ENCODE peak calls at places on chromosomes 2 and 18, in five cellular contexts. One of them, this sample, is unnamed.

GRCh38 chr2:40403233-40403841 is 48.6 kb downstream of the SLC8A1 start:
- DNase-seq in tibial artery: no peak
- DNase-seq in CD8-positive, alpha-beta memory T cell: no peak
- DNase-seq in left ventricle myocardium inferior: no peak
- DNase-seq in tibial nerve: no peak
- DNase-seq in this sample: no peak

GRCh38 chr18:61852496-61852895 is 40.3 kb downstream of the RNF152 start:
- DNase-seq in tibial artery: no peak
- DNase-seq in CD8-positive, alpha-beta memory T cell: no peak
- DNase-seq in left ventricle myocardium inferior: no peak
- DNase-seq in tibial nerve: no peak
- DNase-seq in this sample: no peak

GRCh38 chr2:160345102-160345501 is 145.0 kb upstream of the ITGB6 start:
- DNase-seq in tibial artery: no peak
- DNase-seq in CD8-positive, alpha-beta memory T cell: no peak
- DNase-seq in left ventricle myocardium inferior: no peak
- DNase-seq in tibial nerve: no peak
- DNase-seq in this sample: no peak

GRCh38 chr18:63025251-63025710 is 294.3 kb downstream of the BCL2 start:
- DNase-seq in tibial artery: no peak
- DNase-seq in CD8-positive, alpha-beta memory T cell: no peak
- DNase-seq in left ventricle myocardium inferior: no peak
- DNase-seq in tibial nerve: no peak
- DNase-seq in this sample: peak; percentile 35

GRCh38 chr2:164913640-164914346 is 41.5 kb downstream of the SLC38A11 start:
- DNase-seq in tibial artery: no peak
- DNase-seq in CD8-positive, alpha-beta memory T cell: no peak
- DNase-seq in left ventricle myocardium inferior: no peak
- DNase-seq in tibial nerve: no peak
- DNase-seq in this sample: no peak

GRCh38 chr18:22207022-22207758 is 37.8 kb downstream of the GATA6 start:
- DNase-seq in tibial artery: no peak
- DNase-seq in CD8-positive, alpha-beta memory T cell: no peak
- DNase-seq in left ventricle myocardium inferior: no peak
- DNase-seq in tibial nerve: no peak
- DNase-seq in this sample: no peak

GRCh38 chr2:69961496-69961895 is at the start of gene ASPRV1:
- DNase-seq in tibial artery: peak; percentile 55
- DNase-seq in CD8-positive, alpha-beta memory T cell: no peak
- DNase-seq in left ventricle myocardium inferior: no peak
- DNase-seq in tibial nerve: no peak
- DNase-seq in this sample: no peak

GRCh38 chr18:35573531-35573930 is 8.0 kb upstream of the GALNT1 start:
- DNase-seq in tibial artery: no peak
- DNase-seq in CD8-positive, alpha-beta memory T cell: no peak
- DNase-seq in left ventricle myocardium inferior: no peak
- DNase-seq in tibial nerve: no peak
- DNase-seq in this sample: no peak

GRCh38 chr18:41687138-41687537 is 267.9 kb upstream of the PIK3C3 start:
- DNase-seq in tibial artery: no peak
- DNase-seq in CD8-positive, alpha-beta memory T cell: no peak
- DNase-seq in left ventricle myocardium inferior: no peak
- DNase-seq in tibial nerve: no peak
- DNase-seq in this sample: no peak

GRCh38 chr2:44843641-44844040 is 97.9 kb upstream of the SIX3 start:
- DNase-seq in tibial artery: no peak
- DNase-seq in CD8-positive, alpha-beta memory T cell: no peak
- DNase-seq in left ventricle myocardium inferior: no peak
- DNase-seq in tibial nerve: no peak
- DNase-seq in this sample: no peak

GRCh38 chr2:71894266-71894665 is 253.4 kb downstream of the CYP26B1 start:
- DNase-seq in tibial artery: no peak
- DNase-seq in CD8-positive, alpha-beta memory T cell: no peak
- DNase-seq in left ventricle myocardium inferior: no peak
- DNase-seq in tibial nerve: no peak
- DNase-seq in this sample: no peak

GRCh38 chr2:64657416-64657815 is 3.7 kb upstream of the SERTAD2 start:
- DNase-seq in tibial artery: no peak
- DNase-seq in CD8-positive, alpha-beta memory T cell: no peak
- DNase-seq in left ventricle myocardium inferior: no peak
- DNase-seq in tibial nerve: no peak
- DNase-seq in this sample: no peak

GRCh38 chr2:28292491-28292890 is 100.2 kb upstream of the FOSL2 start:
- DNase-seq in tibial artery: no peak
- DNase-seq in CD8-positive, alpha-beta memory T cell: no peak
- DNase-seq in left ventricle myocardium inferior: no peak
- DNase-seq in tibial nerve: no peak
- DNase-seq in this sample: no peak

GRCh38 chr2:221422516-221423211 is 149.4 kb downstream of the EPHA4 start:
- DNase-seq in tibial artery: no peak
- DNase-seq in CD8-positive, alpha-beta memory T cell: no peak
- DNase-seq in left ventricle myocardium inferior: no peak
- DNase-seq in tibial nerve: no peak
- DNase-seq in this sample: no peak

GRCh38 chr18:60984496-60984895 is 348.7 kb upstream of the CDH20 start:
- DNase-seq in tibial artery: no peak
- DNase-seq in CD8-positive, alpha-beta memory T cell: no peak
- DNase-seq in left ventricle myocardium inferior: no peak
- DNase-seq in tibial nerve: no peak
- DNase-seq in this sample: no peak

GRCh38 chr2:198137733-198138132 is 333.3 kb downstream of the PLCL1 start:
- DNase-seq in tibial artery: no peak
- DNase-seq in CD8-positive, alpha-beta memory T cell: no peak
- DNase-seq in left ventricle myocardium inferior: no peak
- DNase-seq in tibial nerve: no peak
- DNase-seq in this sample: no peak

GRCh38 chr2:3527886-3528785 is 8.8 kb upstream of the ADI1 start:
- DNase-seq in tibial artery: no peak
- DNase-seq in CD8-positive, alpha-beta memory T cell: no peak
- DNase-seq in left ventricle myocardium inferior: no peak
- DNase-seq in tibial nerve: no peak
- DNase-seq in this sample: no peak

GRCh38 chr18:13868501-13869271 is 44.7 kb downstream of the MC5R start:
- DNase-seq in tibial artery: no peak
- DNase-seq in CD8-positive, alpha-beta memory T cell: no peak
- DNase-seq in left ventricle myocardium inferior: no peak
- DNase-seq in tibial nerve: no peak
- DNase-seq in this sample: no peak

GRCh38 chr2:168577885-168578284 is 121.8 kb downstream of the CERS6 start:
- DNase-seq in tibial artery: no peak
- DNase-seq in CD8-positive, alpha-beta memory T cell: no peak
- DNase-seq in left ventricle myocardium inferior: no peak
- DNase-seq in tibial nerve: no peak
- DNase-seq in this sample: no peak

GRCh38 chr2:168571061-168571460 is 115.0 kb downstream of the CERS6 start:
- DNase-seq in tibial artery: no peak
- DNase-seq in CD8-positive, alpha-beta memory T cell: no peak
- DNase-seq in left ventricle myocardium inferior: no peak
- DNase-seq in tibial nerve: no peak
- DNase-seq in this sample: no peak

GRCh38 chr2:168574856-168575630 is 119.0 kb downstream of the CERS6 start:
- DNase-seq in tibial artery: no peak
- DNase-seq in CD8-positive, alpha-beta memory T cell: no peak
- DNase-seq in left ventricle myocardium inferior: no peak
- DNase-seq in tibial nerve: no peak
- DNase-seq in this sample: no peak

GRCh38 chr2:168568476-168569227 is 112.6 kb downstream of the CERS6 start:
- DNase-seq in tibial artery: no peak
- DNase-seq in CD8-positive, alpha-beta memory T cell: no peak
- DNase-seq in left ventricle myocardium inferior: no peak
- DNase-seq in tibial nerve: no peak
- DNase-seq in this sample: no peak

DNA sequence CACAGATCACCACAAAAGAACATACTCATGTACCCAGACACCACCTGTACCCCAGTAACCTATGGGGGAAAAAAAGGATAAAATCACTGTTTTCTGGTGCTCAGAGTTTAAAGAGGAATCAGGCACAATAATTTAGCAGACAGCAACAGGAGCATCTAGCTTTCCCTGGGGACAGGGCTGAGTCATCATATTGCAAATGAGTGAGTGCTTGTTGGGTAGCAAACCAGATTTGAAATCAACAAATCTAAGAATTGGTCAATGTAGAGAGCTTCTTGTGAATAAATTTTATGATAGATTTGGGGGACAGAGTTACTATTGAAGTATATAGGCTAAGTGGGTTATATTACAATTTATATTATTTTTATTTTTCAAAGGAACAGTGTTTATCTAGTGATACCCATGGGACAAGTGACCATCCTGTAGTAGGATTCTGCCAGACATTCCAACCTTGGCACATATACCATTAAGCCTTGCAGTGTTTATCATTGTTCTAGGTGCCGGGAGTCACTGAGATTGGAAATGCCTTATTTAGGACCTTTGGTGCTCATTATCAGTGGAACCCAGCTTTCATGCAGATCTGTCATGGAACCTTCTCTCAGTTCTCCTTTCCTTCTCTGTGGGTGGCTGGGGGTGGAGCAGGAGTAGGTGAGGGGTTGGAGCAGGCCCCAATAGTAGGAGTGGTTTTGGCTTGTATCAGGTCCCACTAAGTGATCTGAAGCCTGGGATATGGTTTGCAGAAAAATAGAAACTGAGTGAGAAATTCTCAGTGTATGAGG is 117.2 kb downstream of the CERS6 start:
- DNase-seq in tibial artery: no peak
- DNase-seq in CD8-positive, alpha-beta memory T cell: no peak
- DNase-seq in left ventricle myocardium inferior: no peak
- DNase-seq in tibial nerve: no peak
- DNase-seq in this sample: no peak
- H3K4me1 ChIP-seq in tibial artery: no peaks in the 10 kb centered on the region
- H3K4me1 ChIP-seq in CD8-positive, alpha-beta memory T cell: peaks cover 8% of the 10 kb centered on the region
- H3K4me1 ChIP-seq in left ventricle myocardium inferior: peaks cover 65% of the 10 kb centered on the region
- H3K4me1 ChIP-seq in tibial nerve: no peaks in the 10 kb centered on the region
- H3K4me1 ChIP-seq in this sample: peaks cover 26% of the 10 kb centered on the region

GRCh38 chr2:1117569-1117968 is 166.9 kb downstream of the SNTG2 start:
- DNase-seq in tibial artery: no peak
- DNase-seq in CD8-positive, alpha-beta memory T cell: no peak
- DNase-seq in left ventricle myocardium inferior: no peak
- DNase-seq in tibial nerve: no peak
- DNase-seq in this sample: no peak
- H3K9me3 ChIP-seq in tibial artery: no peaks in the 10 kb centered on the region
- H3K9me3 ChIP-seq in CD8-positive, alpha-beta memory T cell: no peaks in the 10 kb centered on the region
- H3K9me3 ChIP-seq in left ventricle myocardium inferior: no peaks in the 10 kb centered on the region
- H3K9me3 ChIP-seq in tibial nerve: no peaks in the 10 kb centered on the region
- H3K9me3 ChIP-seq in this sample: no peaks in the 10 kb centered on the region

DNA sequence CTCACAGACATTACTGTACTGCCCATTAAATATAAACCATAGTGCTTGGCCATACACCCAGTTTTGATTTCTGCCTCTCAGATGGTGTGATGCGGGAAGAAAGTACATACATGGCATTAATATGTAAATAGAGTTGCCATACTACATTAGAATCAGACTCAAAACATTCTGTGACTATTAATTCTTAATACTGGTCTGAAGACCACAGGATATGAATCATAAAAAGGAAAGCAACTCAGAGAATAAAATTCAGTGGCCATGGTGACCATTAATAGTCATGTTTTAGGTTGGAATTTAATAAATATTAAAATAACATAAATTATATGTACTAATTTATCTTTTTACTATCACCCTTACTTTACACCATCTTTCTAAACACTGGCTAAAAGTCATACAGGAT is 33.0 kb upstream of the WDR75 start:
- DNase-seq in tibial artery: no peak
- DNase-seq in CD8-positive, alpha-beta memory T cell: no peak
- DNase-seq in left ventricle myocardium inferior: no peak
- DNase-seq in tibial nerve: no peak
- DNase-seq in this sample: no peak
- H3K27ac ChIP-seq in tibial artery: peak overlapping the region; percentile 37
- H3K27ac ChIP-seq in CD8-positive, alpha-beta memory T cell: no peak overlapping the region
- H3K27ac ChIP-seq in left ventricle myocardium inferior: peak overlapping the region; percentile 60
- H3K27ac ChIP-seq in tibial nerve: no peak overlapping the region
- H3K27ac ChIP-seq in this sample: peak overlapping the region; percentile 43

GRCh38 chr2:24083567-24084385 is 858 bp downstream of the TP53I3 start:
- DNase-seq in tibial artery: no peak
- DNase-seq in CD8-positive, alpha-beta memory T cell: peak; percentile 62
- DNase-seq in left ventricle myocardium inferior: peak; percentile 74
- DNase-seq in tibial nerve: no peak
- DNase-seq in this sample: peak; percentile 77
- H3K4me1 ChIP-seq in tibial artery: peaks cover 14% of the 10 kb centered on the region
- H3K4me1 ChIP-seq in CD8-positive, alpha-beta memory T cell: peaks cover 14% of the 10 kb centered on the region
- H3K4me1 ChIP-seq in left ventricle myocardium inferior: peaks cover 30% of the 10 kb centered on the region
- H3K4me1 ChIP-seq in tibial nerve: peaks cover 12% of the 10 kb centered on the region
- H3K4me1 ChIP-seq in this sample: peaks cover 27% of the 10 kb centered on the region

DNA sequence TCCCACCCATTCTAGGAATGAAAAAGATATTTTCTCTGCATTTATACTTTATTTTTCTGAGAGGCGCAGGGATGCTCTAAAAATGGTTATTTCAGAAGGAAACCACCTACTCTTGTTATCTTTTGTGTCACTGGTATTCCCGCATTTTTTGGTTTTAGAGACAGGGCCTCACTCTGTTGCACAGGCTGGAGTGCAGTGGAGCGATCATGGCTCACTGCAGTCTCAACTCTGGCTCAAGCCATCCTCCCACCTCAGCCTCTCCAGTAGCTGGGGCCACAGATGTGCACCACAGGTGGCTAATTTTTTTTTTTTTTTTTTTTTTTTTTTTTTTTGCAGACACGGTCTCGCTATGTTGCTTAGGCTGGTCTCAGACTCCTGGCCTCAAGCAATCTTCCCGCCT is 135.9 kb downstream of the NCK2 start:
- DNase-seq in tibial artery: no peak
- DNase-seq in CD8-positive, alpha-beta memory T cell: no peak
- DNase-seq in left ventricle myocardium inferior: no peak
- DNase-seq in tibial nerve: no peak
- DNase-seq in this sample: no peak
- H3K9me3 ChIP-seq in tibial artery: no peaks in the 10 kb centered on the region
- H3K9me3 ChIP-seq in CD8-positive, alpha-beta memory T cell: no peaks in the 10 kb centered on the region
- H3K9me3 ChIP-seq in left ventricle myocardium inferior: peaks cover 7% of the 10 kb centered on the region
- H3K9me3 ChIP-seq in tibial nerve: peaks cover 3% of the 10 kb centered on the region
- H3K9me3 ChIP-seq in this sample: no peaks in the 10 kb centered on the region

This sample was measured in heart left ventricle.